ENCODE peak calls at places on chromosomes 13 and 19, in six cellular contexts. N is Panc1, P is lung, C is ovary, X is right lobe of liver, K is mucosa of descending colon. Q is an unnamed sample.

GRCh38 chr13:95865080-95865597 is 188.1 kb downstream of the UGGT2 start:
- DNase-seq in N (no peak), P (no peak), C (no peak), X (no peak), K (no peak), Q (no peak)

GRCh38 chr19:5130371-5131030 is 161.6 kb downstream of the KDM4B start:
- DNase-seq in N (no peak), P (no peak), C (no peak), X (no peak), K (peak; percentile 13), Q (no peak)

GRCh38 chr13:77016241-77016812 is 10.6 kb downstream of the FBXL3 start:
- DNase-seq in N (no peak), P (no peak), C (no peak), X (no peak), K (no peak), Q (no peak)

GRCh38 chr19:7215176-7215575 is 79.0 kb downstream of the INSR start:
- DNase-seq in N (no peak), P (no peak), C (no peak), X (no peak), K (no peak), Q (no peak)

GRCh38 chr19:1069009-1069779 is 2.2 kb downstream of the ARHGAP45 start:
- DNase-seq in N (no peak), P (peak; percentile 79), C (no peak), X (peak; percentile 84), K (peak; percentile 72), Q (no peak)

GRCh38 chr13:101474419-101474957 is 22.0 kb downstream of the ITGBL1 start:
- DNase-seq in N (no peak), P (no peak), C (no peak), X (no peak), K (no peak), Q (peak; percentile 90)

GRCh38 chr13:28449826-28450773 is 44.8 kb downstream of the FLT1 start:
- DNase-seq in N (no peak), P (no peak), C (no peak), X (no peak), K (no peak), Q (no peak)

GRCh38 chr13:45545686-45546409 is 69.7 kb downstream of the ERICH6B start:
- DNase-seq in N (no peak), P (no peak), C (no peak), X (no peak), K (no peak), Q (no peak)

GRCh38 chr13:50127017-50127725 is 111.9 kb downstream of the KCNRG start:
- DNase-seq in N (no peak), P (no peak), C (peak; percentile 59), X (peak; percentile 71), K (peak; percentile 67), Q (peak; percentile 43)

GRCh38 chr13:60019119-60019993 is 144.4 kb downstream of the DIAPH3 start:
- DNase-seq in N (no peak), P (no peak), C (no peak), X (no peak), K (no peak), Q (peak; percentile 63)

GRCh38 chr19:8593931-8594330 is 16.6 kb downstream of the ADAMTS10 start:
- DNase-seq in N (no peak), P (no peak), C (no peak), X (no peak), K (no peak), Q (no peak)

GRCh38 chr13:101985321-101985720 is 416.5 kb downstream of the FGF14 start:
- DNase-seq in N (no peak), P (no peak), C (no peak), X (no peak), K (no peak), Q (peak; percentile 78)

GRCh38 chr13:49579501-49579900 is 5.9 kb downstream of the RCBTB1 start:
- DNase-seq in N (no peak), P (no peak), C (no peak), X (no peak), K (no peak), Q (no peak)

GRCh38 chr19:11321206-11322126 is 18.0 kb downstream of the RAB3D start:
- DNase-seq in N (no peak), P (no peak), C (no peak), X (no peak), K (no peak), Q (no peak)

GRCh38 chr13:83881917-83882625 is at the start of gene SLITRK1:
- DNase-seq in N (no peak), P (no peak), C (no peak), X (peak; percentile 52), K (peak; percentile 3), Q (peak; percentile 59)

GRCh38 chr13:98549006-98549727 is 27.7 kb downstream of the STK24 start:
- DNase-seq in N (no peak), P (no peak), C (no peak), X (no peak), K (no peak), Q (peak; percentile 96)

GRCh38 chr19:782195-783043 is 14.8 kb upstream of the PTBP1 start:
- DNase-seq in N (no peak), P (no peak), C (no peak), X (no peak), K (no peak), Q (no peak)

GRCh38 chr19:31301306-31301980 is 47.8 kb downstream of the TSHZ3 start:
- DNase-seq in N (no peak), P (no peak), C (no peak), X (no peak), K (no peak), Q (no peak)

GRCh38 chr19:42282036-42282762 is 13.1 kb downstream of the CIC start:
- DNase-seq in N (no peak), P (no peak), C (no peak), X (no peak), K (no peak), Q (peak; percentile 50)

GRCh38 chr13:39415403-39415802 is 187.6 kb downstream of the LHFPL6 start:
- DNase-seq in N (no peak), P (peak; percentile 34), C (peak; percentile 43), X (no peak), K (peak; percentile 25), Q (peak; percentile 64)

DNA sequence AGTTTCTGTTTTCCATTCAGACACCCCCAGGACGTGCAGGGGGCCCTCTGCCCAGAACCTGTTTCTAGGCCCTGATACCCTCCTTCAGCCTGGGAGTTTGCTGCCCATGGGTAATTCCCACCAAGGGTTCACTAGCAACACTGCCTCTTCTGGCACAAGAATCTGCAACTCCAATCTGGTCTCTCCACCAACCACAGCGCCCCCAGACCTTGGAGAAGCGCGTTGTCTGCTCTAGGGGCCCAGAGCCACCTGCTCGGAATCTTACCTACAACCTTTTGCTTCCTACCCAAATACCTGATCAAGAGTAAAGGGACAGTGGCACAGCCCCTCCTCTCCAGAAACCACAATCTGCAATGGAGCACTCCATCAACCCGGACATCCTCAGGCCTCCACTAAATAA is 763 bp downstream of the ZNF180 start:
- DNase-seq in N (no peak), P (no peak), C (no peak), X (no peak), K (no peak), Q (no peak)
- TF ChIP-seq CTCF in N (no peak), P (no peak), C (no peak), X (no peak), K (no peak), Q (no peak)

GRCh38 chr13:33262997-33263396 is 22.6 kb downstream of the STARD13 start:
- DNase-seq in N (no peak), P (no peak), C (no peak), X (no peak), K (no peak), Q (no peak)
- TF ChIP-seq CTCF in N (peak; percentile 52), P (no peak), C (no peak), X (no peak), K (no peak), Q (peak; percentile 10)

GRCh38 chr19:46719629-46720515 is 3.0 kb upstream of the PRKD2 start:
- DNase-seq in N (no peak), P (no peak), C (no peak), X (no peak), K (no peak), Q (no peak)

GRCh38 chr19:46722004-46722380 is 5.1 kb upstream of the PRKD2 start:
- DNase-seq in N (no peak), P (no peak), C (no peak), X (no peak), K (no peak), Q (no peak)

GRCh38 chr19:46722421-46723022 is 5.6 kb upstream of the PRKD2 start:
- DNase-seq in N (no peak), P (no peak), C (no peak), X (peak; percentile 43), K (no peak), Q (no peak)

GRCh38 chr19:46720516-46721239 is 3.8 kb upstream of the PRKD2 start:
- DNase-seq in N (no peak), P (no peak), C (no peak), X (no peak), K (no peak), Q (no peak)

DNA sequence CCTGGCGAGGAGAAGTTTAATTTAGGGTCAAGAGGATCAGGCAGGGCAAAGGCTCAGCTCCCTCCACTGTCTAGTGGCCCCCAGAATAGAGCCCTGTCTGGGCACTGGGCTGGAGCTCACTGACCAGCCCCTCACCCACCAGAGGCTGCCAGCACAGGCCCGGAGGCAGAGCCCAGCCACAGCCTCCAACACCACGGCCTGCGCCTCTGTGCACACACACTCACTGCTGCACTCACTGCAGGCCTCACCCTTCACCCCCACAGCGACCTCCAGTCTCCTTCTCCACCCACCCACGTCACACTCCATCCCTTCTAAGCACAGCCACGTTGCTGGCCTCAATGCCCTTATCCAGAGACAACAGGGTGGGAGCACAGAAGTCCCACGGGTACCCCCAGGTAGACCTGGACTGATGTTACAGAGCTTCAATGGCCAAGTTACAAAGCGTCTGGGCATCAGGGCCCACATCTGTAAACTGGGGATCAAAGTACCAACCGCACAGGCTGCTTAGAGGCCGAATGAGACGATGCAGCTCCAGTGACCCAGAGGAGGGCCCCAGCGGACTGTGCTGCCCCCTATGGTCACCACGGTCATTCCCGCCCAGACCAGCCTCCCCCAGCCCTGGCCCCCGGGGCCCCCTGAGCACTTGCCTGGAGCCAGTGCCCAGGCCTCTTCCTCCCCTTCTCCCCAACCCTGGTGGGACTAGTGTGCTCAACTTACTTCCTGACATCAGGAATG is 4.5 kb upstream of the PRKD2 start:
- DNase-seq in N (no peak), P (no peak), C (no peak), X (peak; percentile 51), K (no peak), Q (no peak)
- TF ChIP-seq CTCF in N (no peak), P (no peak), C (no peak), X (no peak), K (no peak), Q (peak; percentile 0)

DNA sequence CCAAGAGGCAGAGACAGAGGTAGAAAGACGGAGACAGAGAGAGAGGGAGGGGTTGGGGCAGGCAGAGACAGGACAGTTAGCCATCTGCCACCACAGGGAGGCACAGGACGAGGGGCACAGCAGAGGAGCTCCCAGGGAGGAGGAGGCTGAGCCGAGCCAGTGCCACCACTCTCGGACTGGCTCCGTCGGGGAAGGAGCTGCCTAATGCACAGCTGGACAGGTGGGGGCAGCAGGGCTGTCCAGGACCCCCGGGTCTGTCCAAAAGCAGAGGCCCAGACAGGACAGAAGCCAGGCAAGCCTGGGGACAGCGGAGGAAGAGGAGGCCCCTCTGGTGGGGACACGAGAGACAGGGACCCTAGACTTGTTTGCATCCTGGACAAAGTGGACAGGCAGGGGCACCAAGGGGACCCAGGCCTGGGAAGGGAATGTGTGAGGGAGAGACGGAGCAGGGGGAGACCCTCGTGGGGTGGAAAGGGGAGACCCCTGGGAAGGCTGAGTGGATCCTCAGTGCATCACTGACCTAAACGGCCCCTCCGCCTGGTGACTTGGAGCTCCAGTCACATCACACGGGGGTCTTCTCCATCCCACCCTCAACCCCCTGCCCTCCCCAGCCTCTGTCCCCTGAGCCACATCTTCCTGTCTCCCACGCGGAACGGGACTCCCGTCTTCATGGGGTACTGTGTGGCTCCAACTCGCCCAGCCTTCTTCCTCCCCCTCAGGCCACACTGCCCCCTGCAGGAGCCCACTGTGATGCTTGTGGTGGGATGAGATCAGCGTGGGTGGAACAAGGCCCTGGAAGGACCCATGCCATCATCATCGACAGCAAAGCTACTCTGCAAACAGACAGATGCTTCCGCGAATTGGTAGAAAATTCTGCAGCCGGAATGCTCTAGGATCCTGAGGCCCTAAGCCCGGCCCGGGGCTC is 889 bp downstream of the F10 start:
- DNase-seq in N (no peak), P (no peak), C (peak; percentile 16), X (no peak), K (no peak), Q (no peak)
- TF ChIP-seq CTCF in N (no peak), P (no peak), C (no peak), X (peak; percentile 45), K (no peak), Q (peak; percentile 33)

Q was measured in fibroblast of mammary gland.